ENCODE peak calls at places on chromosomes 7 and 10, in ten cellular contexts. One of them, this sample, is unnamed.

GRCh38 chr7:29299986-29300609 is 105.5 kb downstream of the CHN2 start:
- DNase-seq in HepG2: no peak
- DNase-seq in upper lobe of left lung: no peak
- DNase-seq in tibial nerve: no peak
- DNase-seq in K562: no peak
- DNase-seq in A549: no peak
- DNase-seq in SK-N-SH: no peak
- DNase-seq in transverse colon: no peak
- DNase-seq in ovary: no peak
- DNase-seq in sigmoid colon: no peak
- DNase-seq in this sample: no peak

GRCh38 chr7:24135003-24135817 is 148.8 kb upstream of the NPY start:
- DNase-seq in A549: no peak
- DNase-seq in HepG2: no peak
- DNase-seq in ovary: no peak
- DNase-seq in K562: no peak
- DNase-seq in sigmoid colon: no peak
- DNase-seq in upper lobe of left lung: no peak
- DNase-seq in tibial nerve: no peak
- DNase-seq in SK-N-SH: no peak
- DNase-seq in transverse colon: no peak
- DNase-seq in this sample: peak

GRCh38 chr10:44576715-44577191 is 191.9 kb upstream of the CXCL12 start:
- DNase-seq in upper lobe of left lung: no peak
- DNase-seq in HepG2: no peak
- DNase-seq in SK-N-SH: no peak
- DNase-seq in transverse colon: no peak
- DNase-seq in tibial nerve: no peak
- DNase-seq in K562: no peak
- DNase-seq in sigmoid colon: no peak
- DNase-seq in ovary: no peak
- DNase-seq in A549: no peak
- DNase-seq in this sample: peak

GRCh38 chr7:131556055-131556911 is at the start of gene PODXL:
- DNase-seq in transverse colon: peak
- DNase-seq in SK-N-SH: peak
- DNase-seq in upper lobe of left lung: peak
- DNase-seq in tibial nerve: no peak
- DNase-seq in sigmoid colon: peak
- DNase-seq in A549: peak
- DNase-seq in K562: peak
- DNase-seq in HepG2: no peak
- DNase-seq in ovary: peak
- DNase-seq in this sample: no peak

GRCh38 chr7:2982831-2983230 is 60.8 kb downstream of the CARD11 start:
- DNase-seq in sigmoid colon: no peak
- DNase-seq in ovary: no peak
- DNase-seq in tibial nerve: no peak
- DNase-seq in upper lobe of left lung: no peak
- DNase-seq in transverse colon: no peak
- DNase-seq in HepG2: no peak
- DNase-seq in K562: no peak
- DNase-seq in A549: no peak
- DNase-seq in SK-N-SH: no peak
- DNase-seq in this sample: no peak

GRCh38 chr10:8520382-8520781 is 465.9 kb downstream of the GATA3 start:
- DNase-seq in HepG2: no peak
- DNase-seq in tibial nerve: no peak
- DNase-seq in SK-N-SH: no peak
- DNase-seq in K562: no peak
- DNase-seq in transverse colon: no peak
- DNase-seq in upper lobe of left lung: no peak
- DNase-seq in ovary: no peak
- DNase-seq in A549: no peak
- DNase-seq in sigmoid colon: no peak
- DNase-seq in this sample: no peak

GRCh38 chr10:94403034-94403822 is 887 bp downstream of the TBC1D12 start:
- DNase-seq in A549: peak
- DNase-seq in ovary: peak
- DNase-seq in transverse colon: peak
- DNase-seq in HepG2: peak
- DNase-seq in K562: peak
- DNase-seq in tibial nerve: peak
- DNase-seq in sigmoid colon: peak
- DNase-seq in SK-N-SH: peak
- DNase-seq in upper lobe of left lung: peak
- DNase-seq in this sample: no peak

GRCh38 chr7:136947347-136947746 is 78.9 kb downstream of the CHRM2 start:
- DNase-seq in sigmoid colon: no peak
- DNase-seq in tibial nerve: no peak
- DNase-seq in K562: no peak
- DNase-seq in HepG2: no peak
- DNase-seq in ovary: no peak
- DNase-seq in A549: no peak
- DNase-seq in transverse colon: no peak
- DNase-seq in SK-N-SH: no peak
- DNase-seq in upper lobe of left lung: no peak
- DNase-seq in this sample: no peak

GRCh38 chr7:2100278-2101205 is 132.2 kb downstream of the MAD1L1 start:
- DNase-seq in HepG2: peak
- DNase-seq in ovary: peak
- DNase-seq in SK-N-SH: peak
- DNase-seq in upper lobe of left lung: peak
- DNase-seq in tibial nerve: no peak
- DNase-seq in transverse colon: no peak
- DNase-seq in K562: no peak
- DNase-seq in sigmoid colon: no peak
- DNase-seq in A549: peak
- DNase-seq in this sample: no peak

GRCh38 chr7:77242068-77242467 is 42.4 kb upstream of the FGL2 start:
- DNase-seq in SK-N-SH: no peak
- DNase-seq in ovary: no peak
- DNase-seq in A549: no peak
- DNase-seq in tibial nerve: no peak
- DNase-seq in sigmoid colon: no peak
- DNase-seq in transverse colon: no peak
- DNase-seq in upper lobe of left lung: no peak
- DNase-seq in HepG2: no peak
- DNase-seq in K562: no peak
- DNase-seq in this sample: peak

GRCh38 chr10:5645375-5645774 is 21.0 kb downstream of the ASB13 start:
- DNase-seq in tibial nerve: no peak
- DNase-seq in ovary: no peak
- DNase-seq in transverse colon: peak
- DNase-seq in sigmoid colon: peak
- DNase-seq in upper lobe of left lung: no peak
- DNase-seq in A549: no peak
- DNase-seq in HepG2: no peak
- DNase-seq in SK-N-SH: no peak
- DNase-seq in K562: no peak
- DNase-seq in this sample: no peak

GRCh38 chr10:124701881-124702656 is 42.1 kb downstream of the FAM53B start:
- DNase-seq in transverse colon: peak
- DNase-seq in K562: peak
- DNase-seq in sigmoid colon: no peak
- DNase-seq in upper lobe of left lung: no peak
- DNase-seq in ovary: peak
- DNase-seq in SK-N-SH: no peak
- DNase-seq in HepG2: no peak
- DNase-seq in A549: no peak
- DNase-seq in tibial nerve: no peak
- DNase-seq in this sample: no peak

GRCh38 chr7:98341106-98341505 is 59.6 kb downstream of the BRI3 start:
- DNase-seq in tibial nerve: no peak
- DNase-seq in A549: no peak
- DNase-seq in K562: no peak
- DNase-seq in sigmoid colon: no peak
- DNase-seq in transverse colon: no peak
- DNase-seq in SK-N-SH: no peak
- DNase-seq in HepG2: no peak
- DNase-seq in ovary: no peak
- DNase-seq in upper lobe of left lung: no peak
- DNase-seq in this sample: no peak

GRCh38 chr7:70679666-70680065 is 452.3 kb upstream of the GALNT17 start:
- DNase-seq in HepG2: no peak
- DNase-seq in upper lobe of left lung: no peak
- DNase-seq in K562: no peak
- DNase-seq in SK-N-SH: no peak
- DNase-seq in sigmoid colon: no peak
- DNase-seq in tibial nerve: no peak
- DNase-seq in transverse colon: no peak
- DNase-seq in ovary: no peak
- DNase-seq in A549: no peak
- DNase-seq in this sample: no peak

GRCh38 chr10:102065561-102066420 is 642 bp downstream of the HPS6 start:
- DNase-seq in K562: no peak
- DNase-seq in ovary: peak
- DNase-seq in sigmoid colon: peak
- DNase-seq in SK-N-SH: peak
- DNase-seq in HepG2: no peak
- DNase-seq in upper lobe of left lung: peak
- DNase-seq in tibial nerve: no peak
- DNase-seq in A549: peak
- DNase-seq in transverse colon: peak
- DNase-seq in this sample: no peak

GRCh38 chr7:134789967-134790685 is 10.7 kb downstream of the CALD1 start:
- DNase-seq in tibial nerve: no peak
- DNase-seq in K562: no peak
- DNase-seq in A549: no peak
- DNase-seq in ovary: no peak
- DNase-seq in upper lobe of left lung: no peak
- DNase-seq in sigmoid colon: peak
- DNase-seq in SK-N-SH: no peak
- DNase-seq in HepG2: no peak
- DNase-seq in transverse colon: no peak
- DNase-seq in this sample: peak

GRCh38 chr10:90920986-90921643 is at the start of gene ANKRD1:
- DNase-seq in K562: no peak
- DNase-seq in A549: peak
- DNase-seq in sigmoid colon: no peak
- DNase-seq in HepG2: peak
- DNase-seq in upper lobe of left lung: no peak
- DNase-seq in tibial nerve: no peak
- DNase-seq in ovary: no peak
- DNase-seq in transverse colon: no peak
- DNase-seq in SK-N-SH: no peak
- DNase-seq in this sample: no peak

GRCh38 chr10:103763374-103764202 is 91.8 kb downstream of the SH3PXD2A start:
- DNase-seq in sigmoid colon: no peak
- DNase-seq in A549: no peak
- DNase-seq in upper lobe of left lung: no peak
- DNase-seq in tibial nerve: no peak
- DNase-seq in K562: peak
- DNase-seq in ovary: no peak
- DNase-seq in SK-N-SH: no peak
- DNase-seq in transverse colon: no peak
- DNase-seq in HepG2: no peak
- DNase-seq in this sample: no peak

GRCh38 chr7:1914321-1914720 is 244.2 kb downstream of the ELFN1 start:
- DNase-seq in tibial nerve: no peak
- DNase-seq in K562: no peak
- DNase-seq in upper lobe of left lung: peak
- DNase-seq in HepG2: no peak
- DNase-seq in transverse colon: no peak
- DNase-seq in sigmoid colon: peak
- DNase-seq in SK-N-SH: no peak
- DNase-seq in ovary: peak
- DNase-seq in A549: no peak
- DNase-seq in this sample: no peak

GRCh38 chr10:27537812-27538211 is 33.7 kb downstream of the RAB18 start:
- DNase-seq in sigmoid colon: no peak
- DNase-seq in HepG2: no peak
- DNase-seq in upper lobe of left lung: no peak
- DNase-seq in tibial nerve: no peak
- DNase-seq in SK-N-SH: no peak
- DNase-seq in transverse colon: no peak
- DNase-seq in ovary: no peak
- DNase-seq in K562: no peak
- DNase-seq in A549: no peak
- DNase-seq in this sample: no peak

GRCh38 chr7:42272793-42273665 is 36.0 kb upstream of the GLI3 start:
- DNase-seq in A549: no peak
- DNase-seq in tibial nerve: no peak
- DNase-seq in HepG2: no peak
- DNase-seq in K562: no peak
- DNase-seq in ovary: no peak
- DNase-seq in upper lobe of left lung: no peak
- DNase-seq in SK-N-SH: no peak
- DNase-seq in sigmoid colon: no peak
- DNase-seq in transverse colon: no peak
- DNase-seq in this sample: no peak

GRCh38 chr7:120996333-120996982 is 7.9 kb downstream of the CPED1 start:
- DNase-seq in K562: no peak
- DNase-seq in ovary: peak
- DNase-seq in A549: no peak
- DNase-seq in SK-N-SH: no peak
- DNase-seq in transverse colon: peak
- DNase-seq in HepG2: no peak
- DNase-seq in sigmoid colon: peak
- DNase-seq in upper lobe of left lung: no peak
- DNase-seq in tibial nerve: peak
- DNase-seq in this sample: no peak
- TF ChIP-seq EP300 in K562: no peak
- TF ChIP-seq EP300 in ovary: no peak
- TF ChIP-seq EP300 in A549: no peak
- TF ChIP-seq EP300 in SK-N-SH: no peak
- TF ChIP-seq EP300 in transverse colon: no peak
- TF ChIP-seq EP300 in HepG2: no peak
- TF ChIP-seq EP300 in sigmoid colon: no peak
- TF ChIP-seq EP300 in upper lobe of left lung: no peak
- TF ChIP-seq EP300 in tibial nerve: no peak
- TF ChIP-seq EP300 in this sample: no peak

GRCh38 chr10:117458571-117458970 is 83.3 kb upstream of the PDZD8 start:
- DNase-seq in ovary: no peak
- DNase-seq in sigmoid colon: no peak
- DNase-seq in K562: no peak
- DNase-seq in SK-N-SH: no peak
- DNase-seq in transverse colon: no peak
- DNase-seq in upper lobe of left lung: no peak
- DNase-seq in tibial nerve: no peak
- DNase-seq in A549: no peak
- DNase-seq in HepG2: no peak
- DNase-seq in this sample: no peak
- H3K4me3 ChIP-seq in ovary: no peak
- H3K4me3 ChIP-seq in sigmoid colon: no peak
- H3K4me3 ChIP-seq in K562: no peak
- H3K4me3 ChIP-seq in SK-N-SH: no peak
- H3K4me3 ChIP-seq in transverse colon: no peak
- H3K4me3 ChIP-seq in upper lobe of left lung: no peak
- H3K4me3 ChIP-seq in tibial nerve: no peak
- H3K4me3 ChIP-seq in A549: no peak
- H3K4me3 ChIP-seq in HepG2: no peak
- H3K4me3 ChIP-seq in this sample: no peak

GRCh38 chr10:23051278-23051677 is 44.1 kb upstream of the MSRB2 start:
- DNase-seq in upper lobe of left lung: no peak
- DNase-seq in sigmoid colon: no peak
- DNase-seq in ovary: no peak
- DNase-seq in HepG2: no peak
- DNase-seq in tibial nerve: no peak
- DNase-seq in SK-N-SH: no peak
- DNase-seq in transverse colon: no peak
- DNase-seq in A549: no peak
- DNase-seq in K562: no peak
- DNase-seq in this sample: peak
- TF ChIP-seq EP300 in upper lobe of left lung: no peak
- TF ChIP-seq EP300 in sigmoid colon: no peak
- TF ChIP-seq EP300 in ovary: no peak
- TF ChIP-seq EP300 in HepG2: no peak
- TF ChIP-seq EP300 in tibial nerve: no peak
- TF ChIP-seq EP300 in SK-N-SH: no peak
- TF ChIP-seq EP300 in transverse colon: no peak
- TF ChIP-seq EP300 in A549: no peak
- TF ChIP-seq EP300 in K562: no peak
- TF ChIP-seq EP300 in this sample: no peak

GRCh38 chr7:113083132-113083833 is 3.3 kb downstream of the GPR85 start:
- DNase-seq in transverse colon: no peak
- DNase-seq in K562: no peak
- DNase-seq in upper lobe of left lung: no peak
- DNase-seq in HepG2: no peak
- DNase-seq in SK-N-SH: no peak
- DNase-seq in sigmoid colon: no peak
- DNase-seq in A549: no peak
- DNase-seq in ovary: no peak
- DNase-seq in tibial nerve: no peak
- DNase-seq in this sample: no peak
- H3K4me3 ChIP-seq in transverse colon: no peak
- H3K4me3 ChIP-seq in K562: no peak
- H3K4me3 ChIP-seq in upper lobe of left lung: no peak
- H3K4me3 ChIP-seq in HepG2: no peak
- H3K4me3 ChIP-seq in SK-N-SH: no peak
- H3K4me3 ChIP-seq in sigmoid colon: no peak
- H3K4me3 ChIP-seq in A549: no peak
- H3K4me3 ChIP-seq in ovary: no peak
- H3K4me3 ChIP-seq in tibial nerve: no peak
- H3K4me3 ChIP-seq in this sample: no peak

This sample was measured in esophagus muscularis mucosa.